ENCODE peak calls at places on chromosomes 12 and 14, in nine cellular contexts. One of them, this sample, is unnamed.

GRCh38 chr14:94113490-94113889 is 3.0 kb downstream of the IFI27 start:
- DNase-seq in GM12865: no peak
- DNase-seq in fibroblast of the aortic adventitia: peak
- DNase-seq in brain microvascular endothelial cell: no peak
- DNase-seq in Calu3: no peak
- DNase-seq in Peyer's patch: peak
- DNase-seq in breast epithelium: no peak
- DNase-seq in progenitor cell of endocrine pancreas: no peak
- DNase-seq in heart right ventricle: peak
- DNase-seq in this sample: peak

GRCh38 chr12:30484658-30485057 is 211.0 kb downstream of the IPO8 start:
- DNase-seq in progenitor cell of endocrine pancreas: no peak
- DNase-seq in Peyer's patch: no peak
- DNase-seq in Calu3: no peak
- DNase-seq in fibroblast of the aortic adventitia: no peak
- DNase-seq in breast epithelium: no peak
- DNase-seq in brain microvascular endothelial cell: no peak
- DNase-seq in heart right ventricle: no peak
- DNase-seq in GM12865: no peak
- DNase-seq in this sample: no peak

GRCh38 chr12:47408171-47408871 is 297.5 kb downstream of the RPAP3 start:
- DNase-seq in GM12865: peak
- DNase-seq in progenitor cell of endocrine pancreas: no peak
- DNase-seq in fibroblast of the aortic adventitia: no peak
- DNase-seq in brain microvascular endothelial cell: no peak
- DNase-seq in Peyer's patch: peak
- DNase-seq in heart right ventricle: no peak
- DNase-seq in breast epithelium: no peak
- DNase-seq in Calu3: peak
- DNase-seq in this sample: no peak

GRCh38 chr12:131724534-131724933 is 13.6 kb downstream of the SFSWAP start:
- DNase-seq in progenitor cell of endocrine pancreas: no peak
- DNase-seq in breast epithelium: no peak
- DNase-seq in fibroblast of the aortic adventitia: no peak
- DNase-seq in Calu3: no peak
- DNase-seq in GM12865: no peak
- DNase-seq in brain microvascular endothelial cell: no peak
- DNase-seq in heart right ventricle: no peak
- DNase-seq in Peyer's patch: no peak
- DNase-seq in this sample: no peak

GRCh38 chr14:57009585-57010515 is 199.6 kb upstream of the OTX2 start:
- DNase-seq in fibroblast of the aortic adventitia: no peak
- DNase-seq in progenitor cell of endocrine pancreas: no peak
- DNase-seq in GM12865: no peak
- DNase-seq in Peyer's patch: no peak
- DNase-seq in breast epithelium: no peak
- DNase-seq in Calu3: no peak
- DNase-seq in brain microvascular endothelial cell: no peak
- DNase-seq in heart right ventricle: no peak
- DNase-seq in this sample: no peak

GRCh38 chr14:96090441-96091148 is 51.4 kb downstream of the C14orf132 start:
- DNase-seq in Peyer's patch: peak
- DNase-seq in progenitor cell of endocrine pancreas: no peak
- DNase-seq in fibroblast of the aortic adventitia: peak
- DNase-seq in breast epithelium: no peak
- DNase-seq in brain microvascular endothelial cell: peak
- DNase-seq in GM12865: no peak
- DNase-seq in heart right ventricle: peak
- DNase-seq in Calu3: no peak
- DNase-seq in this sample: no peak

GRCh38 chr12:98146487-98146886 is 368.9 kb upstream of the TMPO start:
- DNase-seq in fibroblast of the aortic adventitia: no peak
- DNase-seq in Calu3: no peak
- DNase-seq in GM12865: no peak
- DNase-seq in Peyer's patch: no peak
- DNase-seq in heart right ventricle: no peak
- DNase-seq in breast epithelium: no peak
- DNase-seq in brain microvascular endothelial cell: no peak
- DNase-seq in progenitor cell of endocrine pancreas: no peak
- DNase-seq in this sample: no peak

GRCh38 chr12:16243487-16244412 is 33.7 kb downstream of the SLC15A5 start:
- DNase-seq in brain microvascular endothelial cell: no peak
- DNase-seq in fibroblast of the aortic adventitia: no peak
- DNase-seq in Calu3: no peak
- DNase-seq in breast epithelium: no peak
- DNase-seq in progenitor cell of endocrine pancreas: no peak
- DNase-seq in GM12865: no peak
- DNase-seq in heart right ventricle: no peak
- DNase-seq in Peyer's patch: no peak
- DNase-seq in this sample: no peak

GRCh38 chr14:84247693-84248092 is 1282.3 kb upstream of the FLRT2 start:
- DNase-seq in Calu3: no peak
- DNase-seq in breast epithelium: no peak
- DNase-seq in heart right ventricle: no peak
- DNase-seq in Peyer's patch: no peak
- DNase-seq in brain microvascular endothelial cell: no peak
- DNase-seq in GM12865: no peak
- DNase-seq in fibroblast of the aortic adventitia: no peak
- DNase-seq in progenitor cell of endocrine pancreas: no peak
- DNase-seq in this sample: no peak
- TF ChIP-seq CTCF in Calu3: no peak
- TF ChIP-seq CTCF in breast epithelium: no peak
- TF ChIP-seq CTCF in heart right ventricle: no peak
- TF ChIP-seq CTCF in Peyer's patch: no peak
- TF ChIP-seq CTCF in brain microvascular endothelial cell: no peak
- TF ChIP-seq CTCF in GM12865: no peak
- TF ChIP-seq CTCF in fibroblast of the aortic adventitia: no peak
- TF ChIP-seq CTCF in progenitor cell of endocrine pancreas: no peak
- TF ChIP-seq CTCF in this sample: no peak

GRCh38 chr12:111094157-111094772 is 173.9 kb upstream of the MYL2 start:
- DNase-seq in brain microvascular endothelial cell: no peak
- DNase-seq in progenitor cell of endocrine pancreas: no peak
- DNase-seq in breast epithelium: no peak
- DNase-seq in fibroblast of the aortic adventitia: no peak
- DNase-seq in Calu3: no peak
- DNase-seq in heart right ventricle: no peak
- DNase-seq in Peyer's patch: peak
- DNase-seq in GM12865: no peak
- DNase-seq in this sample: no peak
- TF ChIP-seq CTCF in brain microvascular endothelial cell: no peak
- TF ChIP-seq CTCF in progenitor cell of endocrine pancreas: no peak
- TF ChIP-seq CTCF in breast epithelium: no peak
- TF ChIP-seq CTCF in fibroblast of the aortic adventitia: no peak
- TF ChIP-seq CTCF in Calu3: no peak
- TF ChIP-seq CTCF in heart right ventricle: no peak
- TF ChIP-seq CTCF in Peyer's patch: no peak
- TF ChIP-seq CTCF in GM12865: no peak
- TF ChIP-seq CTCF in this sample: no peak

GRCh38 chr12:29240441-29240840 is 91.4 kb downstream of the FAR2 start:
- DNase-seq in Peyer's patch: no peak
- DNase-seq in brain microvascular endothelial cell: no peak
- DNase-seq in fibroblast of the aortic adventitia: no peak
- DNase-seq in Calu3: no peak
- DNase-seq in GM12865: no peak
- DNase-seq in heart right ventricle: no peak
- DNase-seq in progenitor cell of endocrine pancreas: no peak
- DNase-seq in breast epithelium: no peak
- DNase-seq in this sample: no peak

GRCh38 chr12:29242921-29243431 is 93.9 kb downstream of the FAR2 start:
- DNase-seq in Calu3: no peak
- DNase-seq in Peyer's patch: no peak
- DNase-seq in GM12865: no peak
- DNase-seq in progenitor cell of endocrine pancreas: no peak
- DNase-seq in fibroblast of the aortic adventitia: no peak
- DNase-seq in heart right ventricle: no peak
- DNase-seq in brain microvascular endothelial cell: no peak
- DNase-seq in breast epithelium: no peak
- DNase-seq in this sample: no peak

GRCh38 chr12:29239336-29239735 is 90.3 kb downstream of the FAR2 start:
- DNase-seq in fibroblast of the aortic adventitia: no peak
- DNase-seq in Calu3: no peak
- DNase-seq in GM12865: no peak
- DNase-seq in breast epithelium: no peak
- DNase-seq in progenitor cell of endocrine pancreas: no peak
- DNase-seq in brain microvascular endothelial cell: no peak
- DNase-seq in heart right ventricle: no peak
- DNase-seq in Peyer's patch: no peak
- DNase-seq in this sample: no peak

GRCh38 chr12:29238822-29239291 is 89.8 kb downstream of the FAR2 start:
- DNase-seq in fibroblast of the aortic adventitia: no peak
- DNase-seq in progenitor cell of endocrine pancreas: no peak
- DNase-seq in Peyer's patch: no peak
- DNase-seq in Calu3: no peak
- DNase-seq in brain microvascular endothelial cell: peak
- DNase-seq in GM12865: no peak
- DNase-seq in heart right ventricle: no peak
- DNase-seq in breast epithelium: no peak
- DNase-seq in this sample: no peak

DNA sequence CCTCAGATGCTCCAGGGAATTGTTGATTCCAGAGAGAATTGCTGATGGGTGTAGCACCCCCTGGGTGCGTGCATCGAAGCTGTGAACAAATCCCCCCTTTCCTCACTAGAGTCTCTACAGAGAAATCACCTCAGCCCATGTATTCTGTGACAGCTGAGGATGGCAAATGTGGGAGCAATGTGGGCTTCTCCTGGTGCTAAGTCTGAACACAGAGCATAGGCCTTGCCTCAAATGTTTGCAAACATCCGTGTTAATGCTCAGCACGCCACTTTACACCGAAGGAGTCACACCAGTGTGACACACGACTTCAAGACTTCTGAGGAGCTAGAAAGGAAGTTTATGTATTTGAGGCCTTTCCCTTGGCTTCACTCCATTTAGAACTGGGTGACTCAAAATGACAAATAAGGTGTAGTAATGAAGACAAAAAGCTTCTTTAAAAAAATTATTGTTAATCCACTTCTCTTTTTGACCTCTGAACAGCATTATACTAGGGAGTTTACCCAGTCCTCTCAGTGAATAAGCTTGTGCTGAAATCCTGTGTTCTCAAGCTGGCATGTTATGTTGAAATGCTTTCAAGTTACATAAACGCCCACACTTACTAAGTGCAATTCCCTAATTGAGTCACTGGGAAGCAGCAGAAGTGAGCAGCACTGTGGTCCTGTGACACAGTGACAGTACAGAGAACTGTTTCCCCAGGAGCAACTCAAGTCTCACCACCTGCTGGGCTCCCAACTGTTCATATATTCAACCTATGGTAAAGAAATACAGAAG is 92.9 kb downstream of the FAR2 start:
- DNase-seq in fibroblast of the aortic adventitia: peak
- DNase-seq in GM12865: peak
- DNase-seq in heart right ventricle: no peak
- DNase-seq in brain microvascular endothelial cell: peak
- DNase-seq in breast epithelium: peak
- DNase-seq in Calu3: peak
- DNase-seq in Peyer's patch: peak
- DNase-seq in progenitor cell of endocrine pancreas: no peak
- DNase-seq in this sample: no peak
- TF ChIP-seq CTCF in fibroblast of the aortic adventitia: peak
- TF ChIP-seq CTCF in GM12865: no peak
- TF ChIP-seq CTCF in heart right ventricle: no peak
- TF ChIP-seq CTCF in brain microvascular endothelial cell: peak
- TF ChIP-seq CTCF in breast epithelium: peak
- TF ChIP-seq CTCF in Calu3: no peak
- TF ChIP-seq CTCF in Peyer's patch: peak
- TF ChIP-seq CTCF in progenitor cell of endocrine pancreas: no peak
- TF ChIP-seq CTCF in this sample: no peak

DNA sequence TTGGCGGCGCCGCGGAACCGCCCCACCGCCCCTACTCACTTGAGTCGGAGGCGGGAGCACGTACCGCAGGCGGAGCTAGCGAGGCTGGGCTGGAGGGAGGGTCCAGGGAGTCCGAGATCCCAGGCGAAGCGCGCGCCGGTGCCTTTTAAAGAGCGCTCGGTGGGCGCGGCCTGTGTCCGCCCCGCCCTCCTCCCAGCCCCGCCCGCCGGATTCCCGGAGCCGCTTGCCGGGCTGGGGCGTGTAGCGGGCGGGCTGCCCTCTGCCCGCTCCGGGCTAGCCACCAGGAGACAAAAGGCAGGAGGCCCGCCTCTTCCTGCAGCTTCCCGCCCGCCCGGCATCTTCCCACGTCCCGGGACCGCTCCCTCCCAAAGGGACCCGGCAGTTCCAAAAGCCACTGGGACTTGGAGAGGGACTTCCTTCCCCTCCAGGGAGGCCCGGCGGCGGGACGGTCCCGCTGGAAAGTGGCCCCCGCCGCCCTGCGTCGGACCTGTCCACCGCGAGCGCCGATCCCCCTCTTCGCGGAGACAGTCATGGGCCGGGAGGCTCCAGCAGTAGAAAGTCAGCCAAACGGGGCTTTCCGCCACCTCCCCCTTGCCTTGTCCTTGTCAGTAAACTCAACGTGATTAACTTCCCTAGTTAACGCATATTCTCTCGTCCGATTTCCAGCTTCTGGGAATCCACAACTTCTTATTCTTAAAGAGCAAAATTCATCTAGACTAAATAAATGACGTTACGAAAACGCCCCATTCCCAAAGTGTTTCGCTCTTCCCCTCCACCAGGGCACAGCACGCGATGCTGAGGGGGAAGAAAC is at the start of gene CSRP2:
- DNase-seq in Peyer's patch: peak
- DNase-seq in GM12865: peak
- DNase-seq in fibroblast of the aortic adventitia: peak
- DNase-seq in heart right ventricle: peak
- DNase-seq in breast epithelium: peak
- DNase-seq in progenitor cell of endocrine pancreas: peak
- DNase-seq in Calu3: peak
- DNase-seq in brain microvascular endothelial cell: peak
- DNase-seq in this sample: peak
- TF ChIP-seq CTCF in Peyer's patch: no peak
- TF ChIP-seq CTCF in GM12865: no peak
- TF ChIP-seq CTCF in fibroblast of the aortic adventitia: peak
- TF ChIP-seq CTCF in heart right ventricle: no peak
- TF ChIP-seq CTCF in breast epithelium: no peak
- TF ChIP-seq CTCF in progenitor cell of endocrine pancreas: peak
- TF ChIP-seq CTCF in Calu3: no peak
- TF ChIP-seq CTCF in brain microvascular endothelial cell: peak
- TF ChIP-seq CTCF in this sample: peak

GRCh38 chr12:67430708-67431335 is 161.7 kb downstream of the CAND1 start:
- DNase-seq in breast epithelium: no peak
- DNase-seq in brain microvascular endothelial cell: no peak
- DNase-seq in GM12865: no peak
- DNase-seq in Peyer's patch: peak
- DNase-seq in heart right ventricle: peak
- DNase-seq in progenitor cell of endocrine pancreas: no peak
- DNase-seq in fibroblast of the aortic adventitia: peak
- DNase-seq in Calu3: no peak
- DNase-seq in this sample: no peak
- TF ChIP-seq CTCF in breast epithelium: no peak
- TF ChIP-seq CTCF in brain microvascular endothelial cell: peak
- TF ChIP-seq CTCF in GM12865: no peak
- TF ChIP-seq CTCF in Peyer's patch: no peak
- TF ChIP-seq CTCF in heart right ventricle: peak
- TF ChIP-seq CTCF in progenitor cell of endocrine pancreas: no peak
- TF ChIP-seq CTCF in fibroblast of the aortic adventitia: peak
- TF ChIP-seq CTCF in Calu3: no peak
- TF ChIP-seq CTCF in this sample: peak

This sample was measured in type B pancreatic cell.